ENCODE peak calls at places on chromosomes 16 and 17, in eight cellular contexts. P is naive thymus-derived CD4-positive, alpha-beta T cell; Y is body of pancreas; D is psoas muscle; G is GM23338; A is Karpas-422; U is mesendoderm; K is lower lobe of right lung. R is an unnamed sample.

GRCh38 chr16:1146409-1146808 is 6.5 kb upstream of the CACNA1H start:
- DNase-seq in U (no peak), P (no peak), G (peak; percentile 67), A (peak; percentile 57), Y (no peak), D (no peak), K (no peak), R (peak; percentile 92)

GRCh38 chr16:63581560-63581959 is 1540.3 kb downstream of the CDH11 start:
- DNase-seq in Y (no peak), A (no peak), K (no peak), U (no peak), P (no peak), D (no peak), G (no peak), R (no peak)

GRCh38 chr16:9612267-9612666 is 520.8 kb downstream of the HAPSTR1 start:
- DNase-seq in P (no peak), G (no peak), D (no peak), Y (no peak), U (peak; percentile 55), K (no peak), A (no peak), R (peak; percentile 3)

GRCh38 chr17:49505854-49506253 is 10.8 kb downstream of the NGFR start:
- DNase-seq in A (no peak), G (peak; percentile 31), Y (no peak), K (no peak), U (no peak), P (no peak), D (no peak), R (no peak)

GRCh38 chr16:54236761-54237160 is 49.8 kb downstream of the IRX3 start:
- DNase-seq in K (no peak), U (no peak), P (no peak), Y (no peak), G (no peak), A (no peak), D (no peak), R (no peak)

GRCh38 chr17:43902190-43902589 is 5.1 kb downstream of the MPP2 start:
- DNase-seq in P (no peak), A (no peak), D (no peak), Y (no peak), G (no peak), K (no peak), U (no peak), R (no peak)

GRCh38 chr16:87806246-87806607 is 40.4 kb upstream of the KLHDC4 start:
- DNase-seq in P (no peak), U (peak; percentile 37), A (peak; percentile 82), G (no peak), D (no peak), K (no peak), Y (no peak), R (no peak)

GRCh38 chr17:67055041-67055443 is 10.7 kb downstream of the CACNG1 start:
- DNase-seq in A (no peak), K (no peak), G (no peak), D (no peak), U (no peak), Y (no peak), P (no peak), R (no peak)

GRCh38 chr16:89118361-89119061 is 24.9 kb downstream of the ACSF3 start:
- DNase-seq in K (peak; percentile 41), U (peak; percentile 53), D (peak; percentile 20), A (no peak), G (no peak), Y (no peak), P (no peak), R (no peak)

GRCh38 chr16:50160495-50161164 is 7.5 kb downstream of the TENT4B start:
- DNase-seq in G (no peak), Y (no peak), P (peak; percentile 18), A (no peak), K (no peak), D (no peak), U (no peak), R (no peak)

GRCh38 chr17:28718317-28718672 is 627 bp upstream of the RAB34 start:
- DNase-seq in D (no peak), Y (no peak), U (no peak), P (no peak), G (peak; percentile 68), A (no peak), K (no peak), R (no peak)

GRCh38 chr17:43720311-43721060 is 38.1 kb downstream of the SOST start:
- DNase-seq in K (peak; percentile 87), A (peak; percentile 87), G (peak; percentile 83), D (peak; percentile 83), U (peak; percentile 81), P (peak; percentile 76), Y (peak; percentile 78), R (peak; percentile 92)

GRCh38 chr17:18031955-18032354 is 7.0 kb downstream of the ATPAF2 start:
- DNase-seq in P (no peak), U (no peak), Y (no peak), K (no peak), D (no peak), G (no peak), A (no peak), R (no peak)

GRCh38 chr17:38702166-38702899 is 2.7 kb upstream of the MLLT6 start:
- DNase-seq in D (peak; percentile 92), K (peak; percentile 91), Y (peak; percentile 90), A (peak; percentile 94), G (peak; percentile 83), U (peak; percentile 87), P (peak; percentile 78), R (peak; percentile 94)

GRCh38 chr16:80300456-80300855 is 240.3 kb upstream of the DYNLRB2 start:
- DNase-seq in K (no peak), Y (no peak), U (no peak), P (no peak), G (no peak), A (no peak), D (no peak), R (no peak)

GRCh38 chr16:47018223-47018891 is 44.9 kb upstream of the DNAJA2 start:
- DNase-seq in D (no peak), Y (peak; percentile 68), U (peak; percentile 64), A (peak; percentile 89), G (peak; percentile 76), P (no peak), K (no peak), R (peak; percentile 69)

GRCh38 chr16:88959022-88959421 is 18.0 kb downstream of the CBFA2T3 start:
- DNase-seq in G (no peak), Y (no peak), U (no peak), D (peak; percentile 10), K (no peak), A (no peak), P (no peak), R (no peak)

GRCh38 chr16:851209-851810 is 50.8 kb upstream of the GNG13 start:
- DNase-seq in D (no peak), U (no peak), K (no peak), A (no peak), Y (no peak), G (no peak), P (no peak), R (no peak)

DNA sequence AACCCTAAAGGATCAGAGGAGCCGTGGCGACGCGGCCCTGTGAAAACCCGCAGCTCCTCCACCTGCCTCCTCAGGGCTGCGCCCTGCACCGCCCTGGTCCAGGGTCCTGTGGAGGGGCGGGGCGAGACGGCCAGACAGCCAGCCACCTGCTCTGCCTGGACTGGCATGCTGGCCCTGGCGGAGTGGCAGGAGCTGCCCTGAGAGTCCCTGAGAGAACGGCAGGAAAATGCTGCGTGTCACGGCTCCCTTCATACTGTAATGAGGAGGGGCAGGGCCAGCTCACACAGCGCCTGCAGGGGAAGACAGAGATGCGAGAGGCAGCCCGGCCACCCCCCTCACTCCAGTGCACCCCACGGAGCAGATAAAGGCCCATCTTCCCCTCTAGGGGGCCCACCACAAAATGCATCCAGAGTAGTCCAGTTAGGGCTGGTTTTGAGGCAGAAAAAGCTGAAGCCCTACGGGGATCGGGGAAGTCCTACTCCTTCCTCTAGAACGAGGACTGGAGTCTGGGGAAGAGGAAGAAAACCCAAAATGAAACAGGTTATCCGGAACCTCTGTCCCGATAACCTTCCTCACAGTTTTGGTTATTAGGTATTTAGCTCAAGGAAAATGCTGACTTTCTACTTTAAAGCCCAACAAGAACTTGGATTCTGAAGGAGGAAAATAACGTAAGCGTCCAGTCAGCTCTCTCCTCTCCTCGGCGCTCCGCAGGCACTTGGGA is 97.6 kb upstream of the DNAH17 start:
- DNase-seq in A (no peak), G (peak; percentile 64), Y (peak; percentile 22), U (peak; percentile 65), P (no peak), K (no peak), D (no peak), R (peak; percentile 91)
- H3K36me3 ChIP-seq in A (no peaks in the 10 kb centered on the region), G (no peaks in the 10 kb centered on the region), Y (peaks cover 25% of the 10 kb centered on the region), U (no peaks in the 10 kb centered on the region), P (peaks cover 48% of the 10 kb centered on the region), K (peaks cover 76% of the 10 kb centered on the region), D (peaks cover 44% of the 10 kb centered on the region), R (peaks cover 4% of the 10 kb centered on the region)

GRCh38 chr16:4987580-4988374 is 29.6 kb downstream of the SEC14L5 start:
- DNase-seq in P (no peak), Y (no peak), U (peak; percentile 16), K (peak; percentile 38), D (no peak), G (peak; percentile 80), A (peak; percentile 27), R (peak; percentile 95)
- H3K4me3 ChIP-seq in P (no peak overlapping the region), Y (no peak overlapping the region), U (no peak overlapping the region), K (no peak overlapping the region), D (peak overlapping the region; percentile 22), G (peak overlapping the region; percentile 55), A (no peak overlapping the region), R (peak overlapping the region; percentile 37)

GRCh38 chr16:83837566-83837965 is 29.8 kb downstream of the HSBP1 start:
- DNase-seq in P (no peak), Y (no peak), U (no peak), A (no peak), K (no peak), D (no peak), G (no peak), R (no peak)

GRCh38 chr16:83840060-83840617 is 32.4 kb downstream of the HSBP1 start:
- DNase-seq in D (no peak), P (no peak), U (peak; percentile 96), K (no peak), A (no peak), Y (no peak), G (peak; percentile 70), R (no peak)

GRCh38 chr16:83839561-83839960 is 31.8 kb downstream of the HSBP1 start:
- DNase-seq in P (no peak), U (no peak), D (no peak), K (no peak), A (no peak), G (no peak), Y (no peak), R (no peak)

GRCh38 chr16:83835972-83836566 is 28.3 kb downstream of the HSBP1 start:
- DNase-seq in D (no peak), G (no peak), U (no peak), P (no peak), K (no peak), Y (no peak), A (no peak), R (no peak)

DNA sequence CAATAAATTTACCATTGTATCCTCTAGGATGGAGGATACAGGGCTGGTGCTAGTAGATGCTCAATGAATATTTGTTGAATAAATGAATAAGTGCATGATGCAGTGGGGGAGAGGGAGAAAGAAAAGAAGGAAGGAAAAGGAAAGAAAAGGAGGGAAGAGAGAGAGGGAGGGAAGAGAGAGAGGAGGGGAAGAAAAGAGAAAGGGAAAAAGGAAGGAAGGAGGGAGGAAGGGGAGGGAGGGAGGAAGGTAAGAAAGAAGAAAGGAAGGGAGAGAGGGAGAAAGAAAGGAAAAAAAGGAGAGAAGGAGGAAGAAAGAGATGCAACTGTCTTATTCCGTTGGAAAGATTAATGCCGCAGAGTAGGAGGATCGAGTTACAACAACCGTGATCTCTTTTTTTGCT is 30.4 kb downstream of the HSBP1 start:
- DNase-seq in K (no peak), D (no peak), Y (no peak), A (no peak), P (no peak), G (no peak), U (no peak), R (no peak)
- H3K27me3 ChIP-seq in K (no peaks in the 10 kb centered on the region), D (no peaks in the 10 kb centered on the region), Y (no peaks in the 10 kb centered on the region), A (no peaks in the 10 kb centered on the region), P (no peaks in the 10 kb centered on the region), G (no peaks in the 10 kb centered on the region), U (no peaks in the 10 kb centered on the region), R (no peaks in the 10 kb centered on the region)

GRCh38 chr17:77208217-77208808 is 67.5 kb downstream of the SEC14L1 start:
- DNase-seq in D (no peak), A (no peak), Y (peak; percentile 81), U (peak; percentile 84), K (no peak), P (no peak), G (peak; percentile 22), R (no peak)
- H3K36me3 ChIP-seq in D (peaks cover 85% of the 10 kb centered on the region), A (peaks cover 23% of the 10 kb centered on the region), Y (peaks cover 42% of the 10 kb centered on the region), U (peaks cover 7% of the 10 kb centered on the region), K (peaks cover 100% of the 10 kb centered on the region), P (peaks cover 15% of the 10 kb centered on the region), G (peaks cover 33% of the 10 kb centered on the region), R (peaks cover 51% of the 10 kb centered on the region)

R was measured in H7.